ENCODE peak calls at places on chromosome 4, in six cellular contexts. S, H, C, O, V and F are unnamed samples.
A peak's percentile ranks its signal among the peaks of the same experiment; 100 is the strongest.

GRCh38 chr4:2393353-2394270 is 24.8 kb downstream of the ZFYVE28 start:
- DNase-seq in S (peak; percentile 14), H (no peak), C (no peak), O (no peak), V (no peak), F (no peak)

GRCh38 chr4:145083891-145084640 is 13.9 kb downstream of the ANAPC10 start:
- DNase-seq in S (no peak), H (peak; percentile 67), C (no peak), O (no peak), V (no peak), F (no peak)

GRCh38 chr4:38980903-38981676 is 51.1 kb downstream of the TMEM156 start:
- DNase-seq in S (no peak), H (no peak), C (no peak), O (no peak), V (no peak), F (no peak)

GRCh38 chr4:143353797-143354196 is 17.1 kb downstream of the GAB1 start:
- DNase-seq in S (no peak), H (no peak), C (no peak), O (no peak), V (no peak), F (no peak)

GRCh38 chr4:3729188-3729884 is 36.8 kb upstream of the ADRA2C start:
- DNase-seq in S (no peak), H (peak; percentile 71), C (no peak), O (no peak), V (no peak), F (no peak)

GRCh38 chr4:125940426-125940825 is 625.7 kb downstream of the FAT4 start:
- DNase-seq in S (no peak), H (no peak), C (no peak), O (no peak), V (no peak), F (no peak)

GRCh38 chr4:7279902-7280301 is 87.6 kb downstream of the SORCS2 start:
- DNase-seq in S (no peak), H (no peak), C (no peak), O (no peak), V (no peak), F (no peak)

GRCh38 chr4:19809989-19810388 is 441.7 kb upstream of the SLIT2 start:
- DNase-seq in S (no peak), H (no peak), C (no peak), O (no peak), V (no peak), F (no peak)

GRCh38 chr4:167020410-167020809 is 213.9 kb downstream of the SPOCK3 start:
- DNase-seq in S (no peak), H (no peak), C (no peak), O (no peak), V (no peak), F (no peak)

GRCh38 chr4:10108818-10109783 is 7.5 kb downstream of the WDR1 start:
- DNase-seq in S (no peak), H (no peak), C (no peak), O (no peak), V (no peak), F (no peak)

GRCh38 chr4:183332447-183332846 is 10.2 kb upstream of the CLDN24 start:
- DNase-seq in S (no peak), H (no peak), C (no peak), O (no peak), V (no peak), F (no peak)

GRCh38 chr4:52573551-52573950 is 85.5 kb downstream of the USP46 start:
- DNase-seq in S (no peak), H (no peak), C (no peak), O (no peak), V (no peak), F (no peak)

GRCh38 chr4:186204103-186204559 is 12.8 kb downstream of the CYP4V2 start:
- DNase-seq in S (peak; percentile 80), H (peak; percentile 82), C (no peak), O (no peak), V (no peak), F (no peak)

GRCh38 chr4:67751260-67751659 is 2.9 kb downstream of the GNRHR start:
- DNase-seq in S (no peak), H (no peak), C (no peak), O (no peak), V (no peak), F (no peak)

GRCh38 chr4:143424276-143424675 is 87.6 kb downstream of the GAB1 start:
- DNase-seq in S (no peak), H (no peak), C (no peak), O (no peak), V (no peak), F (no peak)

GRCh38 chr4:145557720-145558119 is 61.5 kb upstream of the MMAA start:
- DNase-seq in S (peak; percentile 27), H (peak; percentile 47), C (peak; percentile 45), O (peak; percentile 44), V (peak; percentile 18), F (peak; percentile 23)

GRCh38 chr4:2049811-2050210 is 9.3 kb upstream of the NAT8L start:
- DNase-seq in S (no peak), H (no peak), C (no peak), O (no peak), V (no peak), F (no peak)

GRCh38 chr4:76305971-76306881 is at the start of gene STBD1:
- DNase-seq in S (peak; percentile 30), H (peak; percentile 68), C (peak; percentile 57), O (no peak), V (peak; percentile 63), F (peak; percentile 60)

GRCh38 chr4:7627251-7628250 is 192.8 kb upstream of the PSAPL1 start:
- DNase-seq in S (no peak), H (no peak), C (no peak), O (no peak), V (no peak), F (no peak)